ENCODE peak calls at places on chromosomes 6 and 20, in ten cellular contexts. Y is A549, F is NCI-H1092 treated with DMSO at 0.1 percent for 48 hours, I is H9, H is astrocyte of the spinal cord, K is astrocyte of the cerebellum, Z is T-cell, V is NCI-H2081, C is NCI-H2029, G is iPS-NIHi11. O is an unnamed sample.

GRCh38 chr6:167839343-167839742 is 12.6 kb downstream of the AFDN start:
- DNase-seq in Y (no peak), F (no peak), I (no peak), H (no peak), K (no peak), Z (no peak), V (no peak), C (no peak), G (no peak), O (no peak)

GRCh38 chr20:3616250-3616649 is 46.9 kb downstream of the GFRA4 start:
- DNase-seq in Y (no peak), F (no peak), I (peak; percentile 66), H (peak; percentile 33), K (peak; percentile 6), Z (no peak), V (no peak), C (peak; percentile 23), G (peak; percentile 66), O (no peak)

GRCh38 chr6:53317861-53318260 is 30.9 kb downstream of the ELOVL5 start:
- DNase-seq in Y (no peak), F (no peak), I (no peak), H (no peak), K (no peak), Z (no peak), V (no peak), C (no peak), G (no peak), O (no peak)

GRCh38 chr6:4381379-4381778 is 246.0 kb upstream of the ECI2 start:
- DNase-seq in Y (no peak), F (no peak), I (no peak), H (no peak), K (no peak), Z (no peak), V (no peak), C (no peak), G (no peak), O (no peak)

GRCh38 chr6:97668716-97669115 is 385.7 kb upstream of the MMS22L start:
- DNase-seq in Y (no peak), F (no peak), I (no peak), H (no peak), K (no peak), Z (no peak), V (peak; percentile 1), C (no peak), G (peak; percentile 10), O (no peak)

GRCh38 chr20:34988176-34988540 is 32.5 kb downstream of the MYH7B start:
- DNase-seq in Y (no peak), F (no peak), I (no peak), H (no peak), K (no peak), Z (no peak), V (no peak), C (no peak), G (no peak), O (no peak)

GRCh38 chr6:167575201-167575696 is 250.4 kb downstream of the TTLL2 start:
- DNase-seq in Y (no peak), F (no peak), I (no peak), H (no peak), K (no peak), Z (no peak), V (no peak), C (no peak), G (peak; percentile 11), O (no peak)

GRCh38 chr6:169188051-169188863 is 65.4 kb downstream of the THBS2 start:
- DNase-seq in Y (no peak), F (peak; percentile 18), I (no peak), H (peak; percentile 96), K (peak; percentile 93), Z (no peak), V (no peak), C (no peak), G (no peak), O (no peak)

GRCh38 chr20:61807426-61808160 is 258.1 kb downstream of the TAF4 start:
- DNase-seq in Y (no peak), F (peak; percentile 56), I (no peak), H (no peak), K (no peak), Z (no peak), V (no peak), C (no peak), G (no peak), O (no peak)

O was measured in CD8-positive, alpha-beta T cell.